ENCODE peak calls at places on chromosome 15, in six cellular contexts. One of them, this sample, is unnamed.

GRCh38 chr15:80587816-80588456 is 107.2 kb upstream of the ABHD17C start:
- DNase-seq in A549: no peak
- DNase-seq in HepG2: no peak
- DNase-seq in K562: no peak
- DNase-seq in WTC11: no peak
- DNase-seq in endothelial cell of umbilical vein: no peak
- DNase-seq in this sample: no peak

GRCh38 chr15:36933239-36933990 is 166.9 kb downstream of the MEIS2 start:
- DNase-seq in A549: no peak
- DNase-seq in WTC11: no peak
- DNase-seq in HepG2: no peak
- DNase-seq in endothelial cell of umbilical vein: no peak
- DNase-seq in K562: no peak
- DNase-seq in this sample: no peak

GRCh38 chr15:73239564-73240208 is 129.1 kb downstream of the HCN4 start:
- DNase-seq in WTC11: no peak
- DNase-seq in K562: no peak
- DNase-seq in HepG2: no peak
- DNase-seq in endothelial cell of umbilical vein: no peak
- DNase-seq in A549: peak; percentile 40
- DNase-seq in this sample: no peak

GRCh38 chr15:27485265-27485664 is 514.3 kb downstream of the GABRG3 start:
- DNase-seq in endothelial cell of umbilical vein: no peak
- DNase-seq in HepG2: no peak
- DNase-seq in WTC11: no peak
- DNase-seq in K562: no peak
- DNase-seq in A549: no peak
- DNase-seq in this sample: no peak

GRCh38 chr15:79682285-79682684 is 214.5 kb downstream of the MTHFS start:
- DNase-seq in HepG2: no peak
- DNase-seq in A549: peak; percentile 52
- DNase-seq in endothelial cell of umbilical vein: peak; percentile 32
- DNase-seq in WTC11: no peak
- DNase-seq in K562: no peak
- DNase-seq in this sample: no peak

GRCh38 chr15:45795487-45796069 is 160.7 kb downstream of the SQOR start:
- DNase-seq in HepG2: peak; percentile 52
- DNase-seq in K562: no peak
- DNase-seq in WTC11: peak; percentile 46
- DNase-seq in endothelial cell of umbilical vein: peak; percentile 78
- DNase-seq in A549: peak; percentile 40
- DNase-seq in this sample: no peak

GRCh38 chr15:89087066-89087829 is 1.0 kb upstream of the ABHD2 start:
- DNase-seq in K562: no peak
- DNase-seq in A549: no peak
- DNase-seq in HepG2: no peak
- DNase-seq in WTC11: no peak
- DNase-seq in endothelial cell of umbilical vein: no peak
- DNase-seq in this sample: no peak

GRCh38 chr15:64060716-64061115 is 14.4 kb upstream of the DAPK2 start:
- DNase-seq in HepG2: no peak
- DNase-seq in A549: no peak
- DNase-seq in WTC11: no peak
- DNase-seq in K562: no peak
- DNase-seq in endothelial cell of umbilical vein: no peak
- DNase-seq in this sample: no peak

GRCh38 chr15:88624156-88624970 is 3.2 kb downstream of the AEN start:
- DNase-seq in WTC11: no peak
- DNase-seq in HepG2: peak; percentile 58
- DNase-seq in A549: no peak
- DNase-seq in K562: no peak
- DNase-seq in endothelial cell of umbilical vein: peak; percentile 81
- DNase-seq in this sample: no peak

GRCh38 chr15:75836953-75837321 is 6.3 kb upstream of the UBE2Q2 start:
- DNase-seq in WTC11: no peak
- DNase-seq in K562: no peak
- DNase-seq in endothelial cell of umbilical vein: peak; percentile 42
- DNase-seq in A549: peak; percentile 36
- DNase-seq in HepG2: no peak
- DNase-seq in this sample: no peak

GRCh38 chr15:49331951-49332350 is 91.1 kb upstream of the FGF7 start:
- DNase-seq in WTC11: no peak
- DNase-seq in K562: no peak
- DNase-seq in A549: no peak
- DNase-seq in HepG2: no peak
- DNase-seq in endothelial cell of umbilical vein: no peak
- DNase-seq in this sample: no peak

GRCh38 chr15:30065025-30065801 is 17.5 kb upstream of the GOLGA8J start:
- DNase-seq in HepG2: no peak
- DNase-seq in K562: no peak
- DNase-seq in A549: no peak
- DNase-seq in WTC11: no peak
- DNase-seq in endothelial cell of umbilical vein: no peak
- DNase-seq in this sample: no peak

GRCh38 chr15:53525894-53526293 is 233.6 kb downstream of the WDR72 start:
- DNase-seq in K562: no peak
- DNase-seq in A549: no peak
- DNase-seq in endothelial cell of umbilical vein: no peak
- DNase-seq in HepG2: no peak
- DNase-seq in WTC11: no peak
- DNase-seq in this sample: no peak

GRCh38 chr15:77037475-77038209 is 33.3 kb downstream of the TSPAN3 start:
- DNase-seq in K562: no peak
- DNase-seq in WTC11: peak; percentile 4
- DNase-seq in HepG2: no peak
- DNase-seq in endothelial cell of umbilical vein: no peak
- DNase-seq in A549: no peak
- DNase-seq in this sample: no peak

GRCh38 chr15:48352474-48353072 is 21.3 kb downstream of the DUT start:
- DNase-seq in HepG2: peak; percentile 72
- DNase-seq in K562: peak; percentile 61
- DNase-seq in endothelial cell of umbilical vein: peak; percentile 67
- DNase-seq in A549: peak; percentile 71
- DNase-seq in WTC11: peak; percentile 50
- DNase-seq in this sample: peak; percentile 19

GRCh38 chr15:22262613-22263020 is 182.3 kb downstream of the OR4M2 start:
- DNase-seq in WTC11: no peak
- DNase-seq in K562: no peak
- DNase-seq in A549: peak; percentile 77
- DNase-seq in endothelial cell of umbilical vein: no peak
- DNase-seq in HepG2: no peak
- DNase-seq in this sample: no peak

GRCh38 chr15:55669226-55669625 is 73.7 kb downstream of the PRTG start:
- DNase-seq in A549: no peak
- DNase-seq in HepG2: no peak
- DNase-seq in K562: no peak
- DNase-seq in endothelial cell of umbilical vein: no peak
- DNase-seq in WTC11: no peak
- DNase-seq in this sample: no peak

GRCh38 chr15:46277994-46278885 is 643.4 kb downstream of the SQOR start:
- DNase-seq in WTC11: no peak
- DNase-seq in A549: no peak
- DNase-seq in HepG2: no peak
- DNase-seq in K562: no peak
- DNase-seq in endothelial cell of umbilical vein: no peak
- DNase-seq in this sample: no peak

GRCh38 chr15:89845305-89845893 is 30.7 kb upstream of the ANPEP start:
- DNase-seq in A549: peak; percentile 80
- DNase-seq in K562: no peak
- DNase-seq in HepG2: peak; percentile 66
- DNase-seq in endothelial cell of umbilical vein: peak; percentile 82
- DNase-seq in WTC11: no peak
- DNase-seq in this sample: no peak

GRCh38 chr15:63172376-63173115 is 15.3 kb upstream of the RPS27L start:
- DNase-seq in HepG2: no peak
- DNase-seq in K562: peak; percentile 13
- DNase-seq in A549: no peak
- DNase-seq in endothelial cell of umbilical vein: no peak
- DNase-seq in WTC11: no peak
- DNase-seq in this sample: peak; percentile 39

GRCh38 chr15:47484997-47485396 is 232.3 kb upstream of the SEMA6D start:
- DNase-seq in K562: no peak
- DNase-seq in WTC11: no peak
- DNase-seq in A549: no peak
- DNase-seq in endothelial cell of umbilical vein: no peak
- DNase-seq in HepG2: no peak
- DNase-seq in this sample: no peak

GRCh38 chr15:47548189-47548588 is 169.1 kb upstream of the SEMA6D start:
- DNase-seq in A549: no peak
- DNase-seq in endothelial cell of umbilical vein: no peak
- DNase-seq in HepG2: no peak
- DNase-seq in WTC11: no peak
- DNase-seq in K562: no peak
- DNase-seq in this sample: no peak

DNA sequence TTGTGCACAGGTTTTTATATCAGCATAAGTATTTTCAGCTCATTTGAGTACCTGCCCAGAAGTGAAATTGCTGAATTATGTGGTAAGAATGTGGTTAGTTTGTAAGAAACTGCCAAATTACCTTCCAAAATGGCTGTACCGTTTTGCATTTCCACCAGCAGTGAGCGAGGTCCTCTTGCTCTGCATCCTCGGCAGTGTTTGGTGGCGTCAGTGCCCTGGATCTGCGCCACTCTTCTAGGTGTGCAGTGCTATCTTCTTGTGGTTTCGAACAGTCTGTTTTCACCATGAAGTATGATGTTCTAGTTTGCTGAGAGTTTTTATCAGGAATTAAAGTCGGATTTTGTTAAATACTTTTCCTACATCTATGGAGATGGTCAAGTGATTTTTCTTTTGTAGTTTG is 24.8 kb upstream of the PCSK6 start:
- DNase-seq in endothelial cell of umbilical vein: no peak
- DNase-seq in HepG2: no peak
- DNase-seq in K562: no peak
- DNase-seq in A549: no peak
- DNase-seq in WTC11: no peak
- DNase-seq in this sample: peak; percentile 24
- TF ChIP-seq JUN in endothelial cell of umbilical vein: no peak
- TF ChIP-seq JUN in HepG2: no peak
- TF ChIP-seq JUN in K562: no peak
- TF ChIP-seq JUN in A549: no peak
- TF ChIP-seq JUN in WTC11: no peak
- TF ChIP-seq JUN in this sample: no peak

GRCh38 chr15:38205502-38206235 is 47.0 kb upstream of the SPRED1 start:
- DNase-seq in A549: no peak
- DNase-seq in WTC11: no peak
- DNase-seq in endothelial cell of umbilical vein: no peak
- DNase-seq in K562: no peak
- DNase-seq in HepG2: no peak
- DNase-seq in this sample: no peak
- TF ChIP-seq JUN in A549: no peak
- TF ChIP-seq JUN in WTC11: no peak
- TF ChIP-seq JUN in endothelial cell of umbilical vein: no peak
- TF ChIP-seq JUN in K562: no peak
- TF ChIP-seq JUN in HepG2: no peak
- TF ChIP-seq JUN in this sample: no peak

GRCh38 chr15:68504721-68505090 is 72.7 kb upstream of the ITGA11 start:
- DNase-seq in A549: no peak
- DNase-seq in HepG2: no peak
- DNase-seq in endothelial cell of umbilical vein: no peak
- DNase-seq in K562: no peak
- DNase-seq in WTC11: no peak
- DNase-seq in this sample: no peak
- TF ChIP-seq JUN in A549: no peak
- TF ChIP-seq JUN in HepG2: no peak
- TF ChIP-seq JUN in endothelial cell of umbilical vein: no peak
- TF ChIP-seq JUN in K562: no peak
- TF ChIP-seq JUN in WTC11: no peak
- TF ChIP-seq JUN in this sample: no peak

GRCh38 chr15:31435256-31435781 is 108.7 kb downstream of the KLF13 start:
- DNase-seq in A549: peak; percentile 83
- DNase-seq in K562: peak; percentile 81
- DNase-seq in HepG2: peak; percentile 75
- DNase-seq in WTC11: peak; percentile 82
- DNase-seq in endothelial cell of umbilical vein: peak; percentile 54
- DNase-seq in this sample: peak; percentile 73
- TF ChIP-seq JUN in A549: no peak
- TF ChIP-seq JUN in K562: no peak
- TF ChIP-seq JUN in HepG2: no peak
- TF ChIP-seq JUN in WTC11: no peak
- TF ChIP-seq JUN in endothelial cell of umbilical vein: no peak
- TF ChIP-seq JUN in this sample: no peak

GRCh38 chr15:71449363-71449762 is 334.1 kb downstream of the THSD4 start:
- DNase-seq in A549: no peak
- DNase-seq in HepG2: no peak
- DNase-seq in WTC11: no peak
- DNase-seq in endothelial cell of umbilical vein: no peak
- DNase-seq in K562: no peak
- DNase-seq in this sample: no peak

GRCh38 chr15:71449956-71450355 is 334.7 kb downstream of the THSD4 start:
- DNase-seq in A549: no peak
- DNase-seq in endothelial cell of umbilical vein: no peak
- DNase-seq in K562: no peak
- DNase-seq in HepG2: no peak
- DNase-seq in WTC11: no peak
- DNase-seq in this sample: no peak

GRCh38 chr15:71448688-71449114 is 333.4 kb downstream of the THSD4 start:
- DNase-seq in HepG2: peak; percentile 51
- DNase-seq in endothelial cell of umbilical vein: peak; percentile 87
- DNase-seq in A549: peak; percentile 86
- DNase-seq in WTC11: peak; percentile 61
- DNase-seq in K562: peak; percentile 26
- DNase-seq in this sample: peak; percentile 79

GRCh38 chr15:71444866-71445590 is 329.8 kb downstream of the THSD4 start:
- DNase-seq in endothelial cell of umbilical vein: no peak
- DNase-seq in HepG2: peak; percentile 86
- DNase-seq in WTC11: no peak
- DNase-seq in A549: peak; percentile 92
- DNase-seq in K562: no peak
- DNase-seq in this sample: no peak

DNA sequence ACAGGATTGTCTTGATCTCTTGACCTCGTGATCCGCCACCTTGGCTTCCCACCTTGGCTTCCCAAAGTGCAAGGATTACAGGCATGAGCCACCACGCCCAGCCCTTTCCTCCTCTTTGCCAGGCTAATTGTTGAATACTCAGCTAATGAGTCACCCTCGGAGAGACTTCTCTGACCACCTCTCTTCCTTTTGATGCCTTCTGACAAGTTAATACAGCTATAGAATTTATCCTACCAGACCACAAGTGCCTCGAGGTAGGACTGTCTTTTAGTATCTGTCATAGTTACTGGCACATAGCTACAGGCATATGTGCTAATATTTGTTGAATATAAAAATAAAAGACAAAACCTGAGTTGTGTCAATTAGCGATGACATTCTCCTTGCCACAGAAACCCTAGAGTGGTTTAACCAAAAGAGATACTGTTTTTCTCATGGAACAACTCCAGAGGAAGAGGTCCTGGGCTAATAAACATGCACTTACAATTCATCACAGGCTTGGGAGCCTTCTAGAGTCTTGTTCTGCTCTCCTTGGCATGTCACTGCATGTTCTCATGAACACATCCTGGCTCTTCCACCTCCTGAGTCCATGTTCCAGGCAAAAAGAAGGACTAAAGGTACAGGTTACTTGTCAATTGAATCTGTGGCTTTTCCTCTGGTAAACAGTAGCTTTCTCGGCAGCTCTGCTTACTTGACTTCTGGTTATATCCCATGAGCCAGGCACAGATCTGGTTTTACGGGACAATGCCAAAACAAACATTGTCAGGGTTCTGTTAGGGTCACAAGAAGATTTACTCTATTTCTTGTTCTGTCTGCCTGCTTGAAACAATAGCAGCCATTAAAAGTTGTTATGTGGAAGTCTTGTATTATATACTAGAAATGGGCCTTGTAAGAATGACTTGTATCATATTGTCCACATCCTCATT is 332.3 kb downstream of the THSD4 start:
- DNase-seq in A549: peak; percentile 81
- DNase-seq in WTC11: no peak
- DNase-seq in K562: no peak
- DNase-seq in HepG2: no peak
- DNase-seq in endothelial cell of umbilical vein: peak; percentile 76
- DNase-seq in this sample: no peak
- TF ChIP-seq JUN in A549: peak; percentile 70
- TF ChIP-seq JUN in WTC11: no peak
- TF ChIP-seq JUN in K562: no peak
- TF ChIP-seq JUN in HepG2: no peak
- TF ChIP-seq JUN in endothelial cell of umbilical vein: peak; percentile 32
- TF ChIP-seq JUN in this sample: no peak

This sample was measured in H1.